ENCODE peak calls at places on chromosomes 11 and 22, in five cellular contexts. One of them, this sample, is unnamed.

GRCh38 chr11:73190557-73190885 is 27.6 kb upstream of the P2RY2 start:
- DNase-seq in Peyer's patch: no peak
- DNase-seq in prostate gland: no peak
- DNase-seq in IMR-90: no peak
- DNase-seq in A549: no peak
- DNase-seq in this sample: no peak

GRCh38 chr11:96299155-96299883 is 43.7 kb downstream of the MAML2 start:
- DNase-seq in Peyer's patch: no peak
- DNase-seq in prostate gland: no peak
- DNase-seq in IMR-90: no peak
- DNase-seq in A549: no peak
- DNase-seq in this sample: no peak

GRCh38 chr11:130474637-130475400 is 26.4 kb downstream of the ADAMTS15 start:
- DNase-seq in Peyer's patch: no peak
- DNase-seq in A549: no peak
- DNase-seq in IMR-90: no peak
- DNase-seq in prostate gland: no peak
- DNase-seq in this sample: peak; percentile 81

GRCh38 chr11:34792814-34793241 is 123.4 kb downstream of the APIP start:
- DNase-seq in prostate gland: peak; percentile 44
- DNase-seq in IMR-90: no peak
- DNase-seq in Peyer's patch: no peak
- DNase-seq in A549: no peak
- DNase-seq in this sample: peak; percentile 92

GRCh38 chr11:108825381-108825780 is 160.5 kb downstream of the DDX10 start:
- DNase-seq in Peyer's patch: no peak
- DNase-seq in prostate gland: no peak
- DNase-seq in A549: no peak
- DNase-seq in IMR-90: peak; percentile 16
- DNase-seq in this sample: no peak

GRCh38 chr22:42180349-42180842 is 49.8 kb upstream of the CYP2D6 start:
- DNase-seq in prostate gland: no peak
- DNase-seq in IMR-90: peak; percentile 34
- DNase-seq in Peyer's patch: no peak
- DNase-seq in A549: no peak
- DNase-seq in this sample: no peak

GRCh38 chr11:46305295-46305694 is 27.8 kb downstream of the CREB3L1 start:
- DNase-seq in A549: no peak
- DNase-seq in IMR-90: peak; percentile 35
- DNase-seq in prostate gland: no peak
- DNase-seq in Peyer's patch: no peak
- DNase-seq in this sample: no peak

GRCh38 chr22:17368727-17369552 is at the start of gene CECR2:
- DNase-seq in prostate gland: no peak
- DNase-seq in IMR-90: no peak
- DNase-seq in Peyer's patch: peak; percentile 49
- DNase-seq in A549: peak; percentile 21
- DNase-seq in this sample: no peak

GRCh38 chr22:36222887-36223450 is 16.4 kb downstream of the APOL2 start:
- DNase-seq in A549: no peak
- DNase-seq in prostate gland: no peak
- DNase-seq in IMR-90: no peak
- DNase-seq in Peyer's patch: no peak
- DNase-seq in this sample: peak; percentile 70

GRCh38 chr11:63951779-63952536 is 13.2 kb downstream of the NAA40 start:
- DNase-seq in Peyer's patch: no peak
- DNase-seq in A549: no peak
- DNase-seq in prostate gland: peak; percentile 34
- DNase-seq in IMR-90: no peak
- DNase-seq in this sample: no peak

GRCh38 chr22:44828193-44828592 is 75.8 kb downstream of the ARHGAP8 start:
- DNase-seq in Peyer's patch: no peak
- DNase-seq in A549: peak; percentile 25
- DNase-seq in prostate gland: no peak
- DNase-seq in IMR-90: no peak
- DNase-seq in this sample: no peak

GRCh38 chr11:13278620-13279486 is 1.3 kb downstream of the BMAL1 start:
- DNase-seq in prostate gland: no peak
- DNase-seq in A549: no peak
- DNase-seq in Peyer's patch: no peak
- DNase-seq in IMR-90: no peak
- DNase-seq in this sample: no peak

GRCh38 chr11:199782-200181 is 6.9 kb downstream of the SCGB1C1 start:
- DNase-seq in Peyer's patch: peak; percentile 46
- DNase-seq in prostate gland: no peak
- DNase-seq in A549: no peak
- DNase-seq in IMR-90: no peak
- DNase-seq in this sample: peak; percentile 79

GRCh38 chr11:132064987-132065620 is 694.7 kb downstream of the NTM start:
- DNase-seq in prostate gland: no peak
- DNase-seq in A549: peak; percentile 1
- DNase-seq in Peyer's patch: no peak
- DNase-seq in IMR-90: peak; percentile 99
- DNase-seq in this sample: peak; percentile 29

GRCh38 chr22:43136255-43136654 is 6.9 kb downstream of the MCAT start:
- DNase-seq in A549: peak; percentile 25
- DNase-seq in prostate gland: no peak
- DNase-seq in IMR-90: peak; percentile 30
- DNase-seq in Peyer's patch: peak; percentile 69
- DNase-seq in this sample: no peak

GRCh38 chr22:37105154-37105553 is 4.4 kb downstream of the TMPRSS6 start:
- DNase-seq in prostate gland: no peak
- DNase-seq in A549: no peak
- DNase-seq in IMR-90: no peak
- DNase-seq in Peyer's patch: no peak
- DNase-seq in this sample: no peak

GRCh38 chr11:118132385-118133151 is 20.1 kb downstream of the SCN4B start:
- DNase-seq in prostate gland: no peak
- DNase-seq in A549: no peak
- DNase-seq in Peyer's patch: no peak
- DNase-seq in IMR-90: no peak
- DNase-seq in this sample: no peak

GRCh38 chr11:59847620-59848019 is 2.3 kb upstream of the CBLIF start:
- DNase-seq in prostate gland: no peak
- DNase-seq in Peyer's patch: no peak
- DNase-seq in A549: no peak
- DNase-seq in IMR-90: no peak
- DNase-seq in this sample: no peak

GRCh38 chr22:29112102-29112501 is 39.3 kb downstream of the KREMEN1 start:
- DNase-seq in prostate gland: no peak
- DNase-seq in IMR-90: no peak
- DNase-seq in Peyer's patch: no peak
- DNase-seq in A549: no peak
- DNase-seq in this sample: no peak

GRCh38 chr22:28141614-28142013 is 222.6 kb upstream of the PITPNB start:
- DNase-seq in A549: no peak
- DNase-seq in prostate gland: no peak
- DNase-seq in IMR-90: peak; percentile 77
- DNase-seq in Peyer's patch: no peak
- DNase-seq in this sample: no peak

GRCh38 chr22:24875862-24876506 is 70.0 kb downstream of the SGSM1 start:
- DNase-seq in A549: peak; percentile 12
- DNase-seq in IMR-90: no peak
- DNase-seq in Peyer's patch: no peak
- DNase-seq in prostate gland: no peak
- DNase-seq in this sample: no peak

GRCh38 chr22:18974477-18975180 is 38.5 kb upstream of the PRODH start:
- DNase-seq in prostate gland: no peak
- DNase-seq in A549: no peak
- DNase-seq in Peyer's patch: no peak
- DNase-seq in IMR-90: no peak
- DNase-seq in this sample: no peak

GRCh38 chr22:43270949-43271348 is 72.2 kb downstream of the SCUBE1 start:
- DNase-seq in Peyer's patch: no peak
- DNase-seq in IMR-90: no peak
- DNase-seq in prostate gland: no peak
- DNase-seq in A549: no peak
- DNase-seq in this sample: no peak

GRCh38 chr11:134331565-134332188 is at the start of gene GLB1L2:
- DNase-seq in IMR-90: no peak
- DNase-seq in Peyer's patch: peak; percentile 95
- DNase-seq in A549: peak; percentile 35
- DNase-seq in prostate gland: peak; percentile 76
- DNase-seq in this sample: peak; percentile 92

DNA sequence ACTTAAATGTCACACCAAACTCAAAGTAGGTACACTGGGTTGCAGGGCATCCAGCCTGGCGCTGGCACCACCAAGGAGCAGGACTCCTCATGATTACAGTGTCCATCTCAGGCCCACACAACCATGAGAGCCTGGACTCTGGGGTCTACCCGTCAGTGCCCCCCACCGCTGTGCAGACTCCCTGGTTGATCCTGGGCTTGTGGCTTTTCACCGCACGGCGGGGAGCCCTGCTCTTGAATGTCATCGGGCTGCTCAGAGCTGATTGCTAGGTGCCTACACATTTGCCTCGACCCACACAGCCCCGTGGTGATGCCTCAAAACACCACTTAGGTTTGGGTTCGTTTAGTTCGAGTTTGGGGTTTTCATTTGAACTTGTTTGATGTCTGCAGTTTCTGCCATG is 63.0 kb downstream of the WNT11 start:
- DNase-seq in Peyer's patch: no peak
- DNase-seq in prostate gland: no peak
- DNase-seq in A549: no peak
- DNase-seq in IMR-90: no peak
- DNase-seq in this sample: no peak
- TF ChIP-seq POLR2A in Peyer's patch: no peak
- TF ChIP-seq POLR2A in prostate gland: no peak
- TF ChIP-seq POLR2A in A549: no peak
- TF ChIP-seq POLR2A in IMR-90: no peak
- TF ChIP-seq POLR2A in this sample: no peak

DNA sequence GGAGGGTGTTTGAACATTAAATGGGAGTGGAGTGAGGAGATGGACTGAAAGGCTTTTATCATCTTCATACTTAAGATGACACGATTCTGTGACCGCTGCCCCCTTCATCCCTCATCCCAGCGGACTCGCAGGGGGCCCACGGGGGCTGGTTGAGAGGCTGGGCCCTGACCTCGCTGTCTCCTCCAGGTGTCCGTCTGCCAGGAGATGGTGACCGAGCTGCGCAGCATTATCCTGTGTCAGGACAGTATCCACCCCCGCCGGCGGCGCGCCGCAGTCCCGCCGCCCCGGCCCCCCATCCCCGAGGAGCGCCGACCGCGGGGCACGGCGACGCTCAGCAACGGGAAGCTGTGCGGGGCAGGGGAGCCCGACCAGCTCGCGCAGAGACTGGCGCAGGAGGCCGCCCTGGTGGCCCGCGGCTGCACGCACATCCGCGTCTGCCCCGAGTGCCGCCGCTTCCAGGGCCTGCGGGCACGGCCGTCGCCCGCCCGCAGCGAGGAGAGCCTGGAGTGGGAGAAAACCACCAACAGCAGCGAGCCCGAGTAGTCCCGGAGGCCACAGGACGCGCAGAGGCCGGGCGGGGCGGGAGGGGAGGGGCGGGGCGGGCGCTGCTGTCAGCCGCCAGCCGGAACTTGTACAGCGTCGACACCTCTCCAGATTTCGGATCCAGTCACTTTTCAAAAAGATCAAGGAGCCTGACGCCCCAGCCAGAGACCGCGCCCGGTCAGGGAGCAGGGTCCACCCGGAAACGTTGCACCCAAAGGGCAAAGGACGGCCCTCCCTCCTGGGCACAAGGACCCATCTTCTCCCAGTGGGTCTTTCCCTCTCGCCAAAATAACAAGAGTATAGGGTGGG is 38.0 kb upstream of the TBCEL start:
- DNase-seq in Peyer's patch: peak; percentile 71
- DNase-seq in prostate gland: peak; percentile 24
- DNase-seq in A549: peak; percentile 16
- DNase-seq in IMR-90: peak; percentile 29
- DNase-seq in this sample: no peak
- TF ChIP-seq CTCF in Peyer's patch: peak; percentile 42
- TF ChIP-seq CTCF in prostate gland: peak; percentile 26
- TF ChIP-seq CTCF in A549: no peak
- TF ChIP-seq CTCF in IMR-90: no peak
- TF ChIP-seq CTCF in this sample: no peak

GRCh38 chr11:2160736-2161259 is at the start of gene INS:
- DNase-seq in A549: no peak
- DNase-seq in IMR-90: no peak
- DNase-seq in prostate gland: no peak
- DNase-seq in Peyer's patch: no peak
- DNase-seq in this sample: no peak

GRCh38 chr11:2157294-2158040 is 3.5 kb downstream of the INS start:
- DNase-seq in IMR-90: no peak
- DNase-seq in prostate gland: no peak
- DNase-seq in Peyer's patch: no peak
- DNase-seq in A549: no peak
- DNase-seq in this sample: no peak

GRCh38 chr11:2158966-2159365 is 2.0 kb downstream of the INS start:
- DNase-seq in IMR-90: no peak
- DNase-seq in prostate gland: no peak
- DNase-seq in A549: no peak
- DNase-seq in Peyer's patch: no peak
- DNase-seq in this sample: no peak

GRCh38 chr11:2158291-2158737 is 2.7 kb downstream of the INS start:
- DNase-seq in A549: no peak
- DNase-seq in prostate gland: no peak
- DNase-seq in IMR-90: no peak
- DNase-seq in Peyer's patch: no peak
- DNase-seq in this sample: no peak

GRCh38 chr11:2159536-2160413 is 1.2 kb downstream of the INS start:
- DNase-seq in IMR-90: no peak
- DNase-seq in Peyer's patch: no peak
- DNase-seq in prostate gland: no peak
- DNase-seq in A549: no peak
- DNase-seq in this sample: no peak
- H3K4me3 ChIP-seq in IMR-90: no peak overlapping the region
- H3K4me3 ChIP-seq in Peyer's patch: no peak overlapping the region
- H3K4me3 ChIP-seq in prostate gland: no peak overlapping the region
- H3K4me3 ChIP-seq in A549: no peak overlapping the region
- H3K4me3 ChIP-seq in this sample: no peak overlapping the region

DNA sequence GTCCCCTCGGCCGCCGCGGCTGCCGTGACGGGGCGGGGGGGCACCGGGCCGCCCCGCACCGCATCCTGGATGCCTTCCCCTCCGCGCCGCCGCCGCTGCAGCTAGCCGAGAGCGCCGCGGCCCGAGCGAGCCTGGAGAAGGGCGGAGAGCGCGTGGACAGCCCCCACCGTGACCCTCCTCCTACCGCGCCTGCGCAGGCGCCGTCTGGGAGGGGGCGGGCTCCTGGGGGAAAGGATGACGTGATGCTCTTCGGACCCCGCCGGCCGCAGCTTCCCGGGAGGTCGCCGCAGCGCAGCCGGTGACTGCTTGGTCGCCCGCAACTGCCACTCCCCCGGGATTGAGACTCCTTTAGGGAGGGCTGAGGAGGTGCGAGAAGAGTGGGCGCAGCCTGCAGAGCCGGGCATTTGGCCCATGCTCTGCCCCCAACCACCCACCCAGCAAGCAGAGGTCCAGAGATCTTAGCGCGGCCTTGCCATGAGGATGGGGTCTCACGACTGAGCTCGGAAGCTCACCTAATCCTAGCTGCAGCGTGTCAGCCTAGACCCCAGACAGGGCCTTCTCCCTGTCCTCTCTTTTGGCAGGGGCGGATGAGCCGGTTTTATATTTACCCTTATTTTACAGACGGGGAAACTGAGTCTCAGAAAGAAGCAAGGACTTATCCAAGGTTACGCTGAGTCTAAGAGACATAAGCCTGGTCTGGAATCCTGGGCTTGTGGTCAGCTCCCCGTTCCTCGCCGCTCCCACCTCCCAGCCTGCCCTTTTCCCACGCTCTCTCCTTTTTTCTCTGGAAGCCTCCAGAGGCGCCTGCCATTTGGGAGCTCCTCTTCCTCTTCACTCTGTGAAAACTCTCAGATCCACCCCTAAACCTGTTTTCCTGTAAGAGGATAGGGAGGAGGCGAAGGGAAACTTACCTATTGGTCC is at the start of gene DENND5A:
- DNase-seq in IMR-90: peak; percentile 83
- DNase-seq in Peyer's patch: peak; percentile 74
- DNase-seq in prostate gland: peak; percentile 79
- DNase-seq in A549: peak; percentile 86
- DNase-seq in this sample: peak; percentile 66
- TF ChIP-seq POLR2A in IMR-90: peak; percentile 76
- TF ChIP-seq POLR2A in Peyer's patch: no peak
- TF ChIP-seq POLR2A in prostate gland: peak; percentile 77
- TF ChIP-seq POLR2A in A549: peak; percentile 76
- TF ChIP-seq POLR2A in this sample: no peak

This sample was measured in lower leg skin.